ENCODE peak calls at places on chromosome 10, in seven cellular contexts. One of them, this sample, is unnamed.
A peak's percentile ranks its signal among the peaks of the same experiment; 100 is the strongest.

GRCh38 chr10:3525832-3526449 is 259.1 kb downstream of the KLF6 start:
- DNase-seq in non-pigmented ciliary epithelial cell: peak; percentile 97
- DNase-seq in ELR: peak; percentile 99
- DNase-seq in osteocyte: peak; percentile 85
- DNase-seq in fibroblast of the aortic adventitia: peak; percentile 97
- DNase-seq in hepatic stellate cell: peak; percentile 96
- DNase-seq in DMS79 treated with DMSO at 0.1 percent for 48 hours: no peak
- DNase-seq in this sample: no peak

GRCh38 chr10:88347597-88348304 is 235.4 kb downstream of the RNLS start:
- DNase-seq in non-pigmented ciliary epithelial cell: no peak
- DNase-seq in ELR: no peak
- DNase-seq in osteocyte: no peak
- DNase-seq in fibroblast of the aortic adventitia: no peak
- DNase-seq in hepatic stellate cell: no peak
- DNase-seq in DMS79 treated with DMSO at 0.1 percent for 48 hours: no peak
- DNase-seq in this sample: no peak

GRCh38 chr10:87585565-87586514 is 73.8 kb upstream of the PAPSS2 start:
- DNase-seq in non-pigmented ciliary epithelial cell: peak; percentile 43
- DNase-seq in ELR: peak; percentile 55
- DNase-seq in osteocyte: no peak
- DNase-seq in fibroblast of the aortic adventitia: peak; percentile 82
- DNase-seq in hepatic stellate cell: no peak
- DNase-seq in DMS79 treated with DMSO at 0.1 percent for 48 hours: no peak
- DNase-seq in this sample: peak; percentile 18

GRCh38 chr10:113454341-113455061 is 98.4 kb upstream of the HABP2 start:
- DNase-seq in non-pigmented ciliary epithelial cell: no peak
- DNase-seq in ELR: peak; percentile 32
- DNase-seq in osteocyte: no peak
- DNase-seq in fibroblast of the aortic adventitia: peak; percentile 31
- DNase-seq in hepatic stellate cell: peak; percentile 24
- DNase-seq in DMS79 treated with DMSO at 0.1 percent for 48 hours: no peak
- DNase-seq in this sample: peak; percentile 30

GRCh38 chr10:66837990-66838389 is 87.8 kb upstream of the LRRTM3 start:
- DNase-seq in non-pigmented ciliary epithelial cell: no peak
- DNase-seq in ELR: peak; percentile 54
- DNase-seq in osteocyte: no peak
- DNase-seq in fibroblast of the aortic adventitia: peak; percentile 49
- DNase-seq in hepatic stellate cell: peak; percentile 17
- DNase-seq in DMS79 treated with DMSO at 0.1 percent for 48 hours: no peak
- DNase-seq in this sample: no peak

GRCh38 chr10:98276316-98276715 is 8.3 kb upstream of the LOXL4 start:
- DNase-seq in non-pigmented ciliary epithelial cell: no peak
- DNase-seq in ELR: no peak
- DNase-seq in osteocyte: no peak
- DNase-seq in fibroblast of the aortic adventitia: no peak
- DNase-seq in hepatic stellate cell: no peak
- DNase-seq in DMS79 treated with DMSO at 0.1 percent for 48 hours: no peak
- DNase-seq in this sample: no peak

GRCh38 chr10:92038949-92039348 is 115.4 kb downstream of the BTAF1 start:
- DNase-seq in non-pigmented ciliary epithelial cell: no peak
- DNase-seq in ELR: no peak
- DNase-seq in osteocyte: no peak
- DNase-seq in fibroblast of the aortic adventitia: no peak
- DNase-seq in hepatic stellate cell: no peak
- DNase-seq in DMS79 treated with DMSO at 0.1 percent for 48 hours: no peak
- DNase-seq in this sample: no peak

GRCh38 chr10:70162892-70163201 is 7.5 kb downstream of the SAR1A start:
- DNase-seq in non-pigmented ciliary epithelial cell: no peak
- DNase-seq in ELR: peak; percentile 32
- DNase-seq in osteocyte: no peak
- DNase-seq in fibroblast of the aortic adventitia: peak; percentile 24
- DNase-seq in hepatic stellate cell: no peak
- DNase-seq in DMS79 treated with DMSO at 0.1 percent for 48 hours: no peak
- DNase-seq in this sample: no peak

GRCh38 chr10:28558923-28559508 is 26.1 kb downstream of the WAC start:
- DNase-seq in non-pigmented ciliary epithelial cell: no peak
- DNase-seq in ELR: no peak
- DNase-seq in osteocyte: no peak
- DNase-seq in fibroblast of the aortic adventitia: no peak
- DNase-seq in hepatic stellate cell: no peak
- DNase-seq in DMS79 treated with DMSO at 0.1 percent for 48 hours: no peak
- DNase-seq in this sample: no peak

GRCh38 chr10:64659311-64659710 is 1138.1 kb downstream of the REEP3 start:
- DNase-seq in non-pigmented ciliary epithelial cell: no peak
- DNase-seq in ELR: no peak
- DNase-seq in osteocyte: no peak
- DNase-seq in fibroblast of the aortic adventitia: no peak
- DNase-seq in hepatic stellate cell: no peak
- DNase-seq in DMS79 treated with DMSO at 0.1 percent for 48 hours: no peak
- DNase-seq in this sample: no peak

GRCh38 chr10:30581779-30582380 is 47.7 kb downstream of the LYZL2 start:
- DNase-seq in non-pigmented ciliary epithelial cell: peak; percentile 13
- DNase-seq in ELR: peak; percentile 64
- DNase-seq in osteocyte: no peak
- DNase-seq in fibroblast of the aortic adventitia: peak; percentile 63
- DNase-seq in hepatic stellate cell: peak; percentile 47
- DNase-seq in DMS79 treated with DMSO at 0.1 percent for 48 hours: no peak
- DNase-seq in this sample: peak; percentile 2

GRCh38 chr10:34539533-34540315 is 275.4 kb downstream of the PARD3 start:
- DNase-seq in non-pigmented ciliary epithelial cell: no peak
- DNase-seq in ELR: no peak
- DNase-seq in osteocyte: no peak
- DNase-seq in fibroblast of the aortic adventitia: peak; percentile 66
- DNase-seq in hepatic stellate cell: no peak
- DNase-seq in DMS79 treated with DMSO at 0.1 percent for 48 hours: no peak
- DNase-seq in this sample: no peak

GRCh38 chr10:43292745-43293676 is 26.1 kb upstream of the RASGEF1A start:
- DNase-seq in non-pigmented ciliary epithelial cell: no peak
- DNase-seq in ELR: peak; percentile 61
- DNase-seq in osteocyte: no peak
- DNase-seq in fibroblast of the aortic adventitia: peak; percentile 62
- DNase-seq in hepatic stellate cell: peak; percentile 61
- DNase-seq in DMS79 treated with DMSO at 0.1 percent for 48 hours: peak; percentile 22
- DNase-seq in this sample: peak; percentile 14

This sample was measured in NCI-H1105 treated with DMSO at 0.1 percent for 48 hours.